ENCODE peak calls at places on chromosomes 3 and 15, in eight cellular contexts. One of them, this sample, is unnamed.

GRCh38 chr3:107921083-107921482 is 169.7 kb downstream of the CD47 start:
- DNase-seq in hypothalamus: no peak
- DNase-seq in HS-5: no peak
- DNase-seq in HS-27A: no peak
- DNase-seq in CD14-positive monocyte: no peak
- DNase-seq in epithelial cell of prostate: no peak
- DNase-seq in PC-9: no peak
- DNase-seq in GM03348: no peak
- DNase-seq in this sample: no peak

GRCh38 chr15:70053703-70054229 is 44.0 kb downstream of the TLE3 start:
- DNase-seq in hypothalamus: no peak
- DNase-seq in HS-5: no peak
- DNase-seq in HS-27A: no peak
- DNase-seq in CD14-positive monocyte: peak; percentile 22
- DNase-seq in epithelial cell of prostate: no peak
- DNase-seq in PC-9: no peak
- DNase-seq in GM03348: no peak
- DNase-seq in this sample: no peak

GRCh38 chr3:32794487-32795308 is 23.1 kb upstream of the TRIM71 start:
- DNase-seq in hypothalamus: no peak
- DNase-seq in HS-5: no peak
- DNase-seq in HS-27A: no peak
- DNase-seq in CD14-positive monocyte: no peak
- DNase-seq in epithelial cell of prostate: no peak
- DNase-seq in PC-9: peak; percentile 78
- DNase-seq in GM03348: no peak
- DNase-seq in this sample: no peak

GRCh38 chr3:149042766-149043386 is 43.5 kb downstream of the HLTF start:
- DNase-seq in hypothalamus: no peak
- DNase-seq in HS-5: peak; percentile 26
- DNase-seq in HS-27A: no peak
- DNase-seq in CD14-positive monocyte: no peak
- DNase-seq in epithelial cell of prostate: peak; percentile 29
- DNase-seq in PC-9: no peak
- DNase-seq in GM03348: peak; percentile 26
- DNase-seq in this sample: no peak

GRCh38 chr3:156787015-156787414 is 39.1 kb upstream of the LEKR1 start:
- DNase-seq in hypothalamus: no peak
- DNase-seq in HS-5: no peak
- DNase-seq in HS-27A: no peak
- DNase-seq in CD14-positive monocyte: no peak
- DNase-seq in epithelial cell of prostate: no peak
- DNase-seq in PC-9: no peak
- DNase-seq in GM03348: no peak
- DNase-seq in this sample: no peak

GRCh38 chr3:27216955-27217552 is 152.1 kb downstream of the NEK10 start:
- DNase-seq in hypothalamus: no peak
- DNase-seq in HS-5: peak; percentile 77
- DNase-seq in HS-27A: peak; percentile 79
- DNase-seq in CD14-positive monocyte: no peak
- DNase-seq in epithelial cell of prostate: peak; percentile 27
- DNase-seq in PC-9: peak; percentile 68
- DNase-seq in GM03348: peak; percentile 39
- DNase-seq in this sample: no peak

GRCh38 chr15:98706986-98707385 is 58.6 kb downstream of the IGF1R start:
- DNase-seq in hypothalamus: no peak
- DNase-seq in HS-5: no peak
- DNase-seq in HS-27A: no peak
- DNase-seq in CD14-positive monocyte: no peak
- DNase-seq in epithelial cell of prostate: no peak
- DNase-seq in PC-9: no peak
- DNase-seq in GM03348: no peak
- DNase-seq in this sample: no peak

GRCh38 chr15:96147267-96147666 is 183.2 kb upstream of the NR2F2 start:
- DNase-seq in hypothalamus: no peak
- DNase-seq in HS-5: no peak
- DNase-seq in HS-27A: no peak
- DNase-seq in CD14-positive monocyte: no peak
- DNase-seq in epithelial cell of prostate: no peak
- DNase-seq in PC-9: no peak
- DNase-seq in GM03348: no peak
- DNase-seq in this sample: no peak

GRCh38 chr3:13040381-13041074 is 32.7 kb downstream of the IQSEC1 start:
- DNase-seq in hypothalamus: no peak
- DNase-seq in HS-5: no peak
- DNase-seq in HS-27A: no peak
- DNase-seq in CD14-positive monocyte: peak; percentile 85
- DNase-seq in epithelial cell of prostate: no peak
- DNase-seq in PC-9: no peak
- DNase-seq in GM03348: no peak
- DNase-seq in this sample: no peak

GRCh38 chr3:122481390-122481789 is 33.3 kb downstream of the KPNA1 start:
- DNase-seq in hypothalamus: no peak
- DNase-seq in HS-5: no peak
- DNase-seq in HS-27A: no peak
- DNase-seq in CD14-positive monocyte: no peak
- DNase-seq in epithelial cell of prostate: no peak
- DNase-seq in PC-9: no peak
- DNase-seq in GM03348: no peak
- DNase-seq in this sample: no peak

GRCh38 chr15:48514103-48514817 is 131.2 kb downstream of the FBN1 start:
- DNase-seq in hypothalamus: no peak
- DNase-seq in HS-5: no peak
- DNase-seq in HS-27A: no peak
- DNase-seq in CD14-positive monocyte: no peak
- DNase-seq in epithelial cell of prostate: no peak
- DNase-seq in PC-9: no peak
- DNase-seq in GM03348: no peak
- DNase-seq in this sample: no peak

GRCh38 chr15:80183886-80184285 is 31.1 kb downstream of the FAH start:
- DNase-seq in hypothalamus: no peak
- DNase-seq in HS-5: no peak
- DNase-seq in HS-27A: no peak
- DNase-seq in CD14-positive monocyte: no peak
- DNase-seq in epithelial cell of prostate: no peak
- DNase-seq in PC-9: no peak
- DNase-seq in GM03348: no peak
- DNase-seq in this sample: peak; percentile 36

GRCh38 chr3:29335921-29336320 is 55.0 kb downstream of the RBMS3 start:
- DNase-seq in hypothalamus: no peak
- DNase-seq in HS-5: no peak
- DNase-seq in HS-27A: no peak
- DNase-seq in CD14-positive monocyte: no peak
- DNase-seq in epithelial cell of prostate: no peak
- DNase-seq in PC-9: no peak
- DNase-seq in GM03348: no peak
- DNase-seq in this sample: no peak